ENCODE peak calls at places on chromosomes 3 and 15, in five cellular contexts. One of them, this sample, is unnamed.
A peak's percentile ranks its signal among the peaks of the same experiment; 100 is the strongest.

GRCh38 chr3:46369675-46370132 is 1.0 kb upstream of the CCR5 start:
- DNase-seq in heart left ventricle: no peak
- DNase-seq in transverse colon: no peak
- DNase-seq in PC-9: no peak
- DNase-seq in CD8-positive, alpha-beta T cell: no peak
- DNase-seq in this sample: no peak

GRCh38 chr15:89501646-89502045 is 5.3 kb upstream of the RHCG start:
- DNase-seq in transverse colon: no peak
- DNase-seq in heart left ventricle: no peak
- DNase-seq in CD8-positive, alpha-beta T cell: no peak
- DNase-seq in PC-9: no peak
- DNase-seq in this sample: no peak

GRCh38 chr15:54810031-54810430 is 386.7 kb downstream of the RSL24D1 start:
- DNase-seq in heart left ventricle: no peak
- DNase-seq in CD8-positive, alpha-beta T cell: no peak
- DNase-seq in PC-9: no peak
- DNase-seq in transverse colon: no peak
- DNase-seq in this sample: no peak

GRCh38 chr3:47394140-47394855 is 13.5 kb downstream of the PTPN23 start:
- DNase-seq in transverse colon: no peak
- DNase-seq in PC-9: peak; percentile 49
- DNase-seq in CD8-positive, alpha-beta T cell: no peak
- DNase-seq in heart left ventricle: no peak
- DNase-seq in this sample: no peak

GRCh38 chr3:65597225-65597951 is 441.3 kb downstream of the MAGI1 start:
- DNase-seq in CD8-positive, alpha-beta T cell: no peak
- DNase-seq in transverse colon: peak; percentile 12
- DNase-seq in PC-9: no peak
- DNase-seq in heart left ventricle: peak; percentile 35
- DNase-seq in this sample: peak; percentile 71

GRCh38 chr3:119294402-119294888 is 262 bp downstream of the ARHGAP31 start:
- DNase-seq in transverse colon: peak; percentile 73
- DNase-seq in heart left ventricle: peak; percentile 63
- DNase-seq in PC-9: peak; percentile 50
- DNase-seq in CD8-positive, alpha-beta T cell: peak; percentile 41
- DNase-seq in this sample: no peak

GRCh38 chr3:30141927-30142326 is 464.5 kb upstream of the TGFBR2 start:
- DNase-seq in heart left ventricle: no peak
- DNase-seq in PC-9: no peak
- DNase-seq in CD8-positive, alpha-beta T cell: no peak
- DNase-seq in transverse colon: no peak
- DNase-seq in this sample: no peak

GRCh38 chr3:24341668-24342067 is 153.0 kb downstream of the THRB start:
- DNase-seq in heart left ventricle: no peak
- DNase-seq in CD8-positive, alpha-beta T cell: no peak
- DNase-seq in transverse colon: no peak
- DNase-seq in PC-9: no peak
- DNase-seq in this sample: no peak

GRCh38 chr3:99764377-99764776 is 53.3 kb upstream of the CMSS1 start:
- DNase-seq in CD8-positive, alpha-beta T cell: no peak
- DNase-seq in heart left ventricle: no peak
- DNase-seq in transverse colon: no peak
- DNase-seq in PC-9: no peak
- DNase-seq in this sample: no peak

GRCh38 chr3:42704136-42704841 is 1.7 kb upstream of the HHATL start:
- DNase-seq in heart left ventricle: no peak
- DNase-seq in PC-9: no peak
- DNase-seq in CD8-positive, alpha-beta T cell: no peak
- DNase-seq in transverse colon: no peak
- DNase-seq in this sample: no peak

GRCh38 chr3:42706721-42707619 is 4.4 kb upstream of the HHATL start:
- DNase-seq in CD8-positive, alpha-beta T cell: no peak
- DNase-seq in transverse colon: no peak
- DNase-seq in PC-9: no peak
- DNase-seq in heart left ventricle: peak; percentile 2
- DNase-seq in this sample: no peak

GRCh38 chr3:42703695-42704025 is 1.1 kb upstream of the HHATL start:
- DNase-seq in CD8-positive, alpha-beta T cell: no peak
- DNase-seq in PC-9: no peak
- DNase-seq in transverse colon: no peak
- DNase-seq in heart left ventricle: no peak
- DNase-seq in this sample: no peak

GRCh38 chr3:42705962-42706585 is 3.5 kb upstream of the HHATL start:
- DNase-seq in CD8-positive, alpha-beta T cell: no peak
- DNase-seq in PC-9: no peak
- DNase-seq in transverse colon: no peak
- DNase-seq in heart left ventricle: peak; percentile 9
- DNase-seq in this sample: no peak

DNA sequence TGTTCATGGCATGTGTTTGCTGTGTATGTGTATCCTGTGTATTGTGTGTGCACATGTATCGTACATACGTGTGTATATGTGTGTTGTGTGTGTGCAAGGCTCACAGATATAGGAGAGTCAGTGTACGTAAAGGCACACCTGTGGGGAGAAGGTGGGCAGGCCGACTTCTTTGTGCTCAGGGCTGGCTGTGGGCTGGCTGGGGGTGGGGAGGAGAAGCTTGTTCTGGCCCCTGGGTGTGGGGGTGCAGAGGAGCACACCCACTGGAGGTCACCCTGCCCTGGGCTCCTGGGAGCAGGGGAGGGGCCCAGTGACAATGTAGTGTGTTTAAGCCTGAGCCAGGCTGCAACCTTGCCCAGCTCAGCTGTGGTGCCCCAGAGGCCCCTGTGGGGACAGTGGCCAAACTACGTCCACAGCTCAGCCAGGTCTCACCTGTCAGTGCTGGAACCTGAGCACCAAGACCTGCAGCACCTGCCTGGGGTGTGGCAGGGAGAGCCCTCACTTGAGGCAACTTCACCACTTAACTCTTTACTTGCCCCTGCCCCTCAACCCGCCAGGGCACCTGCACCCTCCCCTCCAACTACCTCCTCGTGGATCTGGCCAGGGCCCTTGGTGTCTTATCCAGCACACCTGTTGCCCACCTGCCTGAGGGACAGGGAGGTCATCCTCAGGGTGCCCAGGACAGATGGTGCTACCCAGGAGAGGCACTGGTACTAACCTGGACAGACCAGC is 2.6 kb upstream of the HHATL start:
- DNase-seq in heart left ventricle: peak; percentile 7
- DNase-seq in CD8-positive, alpha-beta T cell: no peak
- DNase-seq in PC-9: no peak
- DNase-seq in transverse colon: no peak
- DNase-seq in this sample: no peak
- H3K4me1 ChIP-seq in heart left ventricle: no peaks in the 10 kb centered on the region
- H3K4me1 ChIP-seq in CD8-positive, alpha-beta T cell: no peaks in the 10 kb centered on the region
- H3K4me1 ChIP-seq in PC-9: no peaks in the 10 kb centered on the region
- H3K4me1 ChIP-seq in transverse colon: no peaks in the 10 kb centered on the region
- H3K4me1 ChIP-seq in this sample: peaks cover 5% of the 10 kb centered on the region

GRCh38 chr15:49372366-49372765 is 50.7 kb upstream of the FGF7 start:
- DNase-seq in PC-9: no peak
- DNase-seq in heart left ventricle: no peak
- DNase-seq in CD8-positive, alpha-beta T cell: no peak
- DNase-seq in transverse colon: no peak
- DNase-seq in this sample: peak; percentile 16
- H3K4me1 ChIP-seq in PC-9: no peaks in the 10 kb centered on the region
- H3K4me1 ChIP-seq in heart left ventricle: no peaks in the 10 kb centered on the region
- H3K4me1 ChIP-seq in CD8-positive, alpha-beta T cell: no peaks in the 10 kb centered on the region
- H3K4me1 ChIP-seq in transverse colon: no peaks in the 10 kb centered on the region
- H3K4me1 ChIP-seq in this sample: no peaks in the 10 kb centered on the region

GRCh38 chr3:184336484-184337230 is 743 bp upstream of the FAM131A start:
- DNase-seq in CD8-positive, alpha-beta T cell: no peak
- DNase-seq in PC-9: no peak
- DNase-seq in transverse colon: peak; percentile 60
- DNase-seq in heart left ventricle: no peak
- DNase-seq in this sample: no peak
- H3K4me1 ChIP-seq in CD8-positive, alpha-beta T cell: peaks cover 16% of the 10 kb centered on the region
- H3K4me1 ChIP-seq in PC-9: peaks cover 50% of the 10 kb centered on the region
- H3K4me1 ChIP-seq in transverse colon: peaks cover 21% of the 10 kb centered on the region
- H3K4me1 ChIP-seq in heart left ventricle: peaks cover 58% of the 10 kb centered on the region
- H3K4me1 ChIP-seq in this sample: peaks cover 6% of the 10 kb centered on the region

DNA sequence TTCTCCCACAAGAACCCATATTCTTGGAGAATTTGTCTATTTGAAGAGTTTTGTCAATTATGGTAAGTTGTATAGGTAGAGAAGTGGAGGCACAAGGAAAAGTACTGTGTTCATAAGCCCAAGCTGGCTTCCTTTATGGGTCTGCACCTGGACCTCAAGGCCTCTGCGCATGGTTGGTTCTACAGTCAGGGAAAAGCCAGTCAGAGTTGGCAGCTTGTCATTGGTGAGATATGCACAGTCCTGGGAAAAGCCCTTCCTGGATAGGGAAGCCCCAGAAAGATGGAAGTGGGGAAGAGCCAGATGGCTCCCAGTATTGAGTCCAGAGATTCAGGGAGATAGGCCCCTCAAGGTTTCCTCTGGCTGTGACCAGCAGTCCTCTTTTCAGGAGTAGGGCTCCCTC is 15.8 kb downstream of the BOC start:
- DNase-seq in PC-9: no peak
- DNase-seq in heart left ventricle: no peak
- DNase-seq in CD8-positive, alpha-beta T cell: no peak
- DNase-seq in transverse colon: no peak
- DNase-seq in this sample: no peak
- H3K4me1 ChIP-seq in PC-9: peaks cover 9% of the 10 kb centered on the region
- H3K4me1 ChIP-seq in heart left ventricle: peaks cover 15% of the 10 kb centered on the region
- H3K4me1 ChIP-seq in CD8-positive, alpha-beta T cell: peaks cover 5% of the 10 kb centered on the region
- H3K4me1 ChIP-seq in transverse colon: peaks cover 4% of the 10 kb centered on the region
- H3K4me1 ChIP-seq in this sample: no peaks in the 10 kb centered on the region

GRCh38 chr15:67384761-67385160 is 130.2 kb downstream of the IQCH start:
- DNase-seq in transverse colon: no peak
- DNase-seq in PC-9: no peak
- DNase-seq in CD8-positive, alpha-beta T cell: no peak
- DNase-seq in heart left ventricle: no peak
- DNase-seq in this sample: no peak

GRCh38 chr15:67381416-67382045 is 126.9 kb downstream of the IQCH start:
- DNase-seq in PC-9: no peak
- DNase-seq in transverse colon: no peak
- DNase-seq in CD8-positive, alpha-beta T cell: no peak
- DNase-seq in heart left ventricle: no peak
- DNase-seq in this sample: no peak

GRCh38 chr15:67382723-67383122 is 128.1 kb downstream of the IQCH start:
- DNase-seq in transverse colon: no peak
- DNase-seq in heart left ventricle: no peak
- DNase-seq in PC-9: no peak
- DNase-seq in CD8-positive, alpha-beta T cell: no peak
- DNase-seq in this sample: no peak

GRCh38 chr15:67385971-67386370 is 131.4 kb downstream of the IQCH start:
- DNase-seq in CD8-positive, alpha-beta T cell: no peak
- DNase-seq in PC-9: no peak
- DNase-seq in transverse colon: no peak
- DNase-seq in heart left ventricle: no peak
- DNase-seq in this sample: no peak

GRCh38 chr15:67383903-67384302 is 129.3 kb downstream of the IQCH start:
- DNase-seq in heart left ventricle: no peak
- DNase-seq in CD8-positive, alpha-beta T cell: no peak
- DNase-seq in transverse colon: no peak
- DNase-seq in PC-9: no peak
- DNase-seq in this sample: no peak
- H3K4me1 ChIP-seq in heart left ventricle: no peaks in the 10 kb centered on the region
- H3K4me1 ChIP-seq in CD8-positive, alpha-beta T cell: no peaks in the 10 kb centered on the region
- H3K4me1 ChIP-seq in transverse colon: no peaks in the 10 kb centered on the region
- H3K4me1 ChIP-seq in PC-9: no peaks in the 10 kb centered on the region
- H3K4me1 ChIP-seq in this sample: no peaks in the 10 kb centered on the region

GRCh38 chr15:50012790-50013189 is 106.2 kb downstream of the ATP8B4 start:
- DNase-seq in CD8-positive, alpha-beta T cell: no peak
- DNase-seq in transverse colon: no peak
- DNase-seq in heart left ventricle: no peak
- DNase-seq in PC-9: no peak
- DNase-seq in this sample: no peak

GRCh38 chr15:50003786-50004334 is 115.2 kb downstream of the ATP8B4 start:
- DNase-seq in PC-9: peak; percentile 71
- DNase-seq in heart left ventricle: peak; percentile 83
- DNase-seq in CD8-positive, alpha-beta T cell: peak; percentile 16
- DNase-seq in transverse colon: peak; percentile 88
- DNase-seq in this sample: peak; percentile 93

DNA sequence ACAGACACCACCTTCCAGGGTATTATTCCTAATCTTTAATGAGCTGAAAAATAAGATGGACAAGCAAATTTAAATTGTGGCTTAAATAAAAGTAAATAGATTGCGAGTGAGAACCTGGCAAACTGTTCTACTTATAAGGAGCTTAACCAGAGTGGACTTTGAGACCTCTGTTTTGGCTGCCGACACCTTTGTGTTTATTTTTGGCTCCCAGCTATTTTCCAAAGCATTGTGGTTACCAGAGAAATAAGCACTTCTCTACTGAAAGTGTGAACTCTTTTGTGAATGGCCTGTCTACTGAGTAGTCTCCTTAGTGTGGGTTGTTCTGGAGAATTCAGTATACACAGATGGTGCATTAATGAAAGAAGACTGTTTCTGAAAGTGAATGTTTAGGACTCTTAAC is 109.4 kb downstream of the ATP8B4 start:
- DNase-seq in transverse colon: no peak
- DNase-seq in PC-9: no peak
- DNase-seq in CD8-positive, alpha-beta T cell: no peak
- DNase-seq in heart left ventricle: no peak
- DNase-seq in this sample: no peak
- H3K4me1 ChIP-seq in transverse colon: no peaks in the 10 kb centered on the region
- H3K4me1 ChIP-seq in PC-9: no peaks in the 10 kb centered on the region
- H3K4me1 ChIP-seq in CD8-positive, alpha-beta T cell: no peaks in the 10 kb centered on the region
- H3K4me1 ChIP-seq in heart left ventricle: no peaks in the 10 kb centered on the region
- H3K4me1 ChIP-seq in this sample: no peaks in the 10 kb centered on the region

DNA sequence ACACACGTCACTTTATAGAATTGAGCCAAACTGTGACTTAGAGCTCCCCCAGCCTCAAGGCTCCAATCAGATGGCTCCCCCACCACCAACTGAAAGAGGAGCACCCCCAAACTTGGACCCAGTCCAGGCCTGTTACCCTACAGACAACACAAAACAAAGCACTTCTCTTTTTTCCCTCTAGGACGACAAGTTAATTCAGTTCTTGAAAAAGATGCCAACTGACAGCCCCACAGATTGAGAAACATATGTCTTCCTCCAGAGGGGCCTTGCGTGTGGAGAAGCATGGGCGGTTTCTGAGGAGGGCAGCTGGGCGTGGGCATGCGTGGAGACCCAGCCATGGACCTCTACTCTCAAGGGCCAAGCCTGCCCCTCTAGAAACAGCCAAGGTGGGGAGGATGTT is 229.5 kb downstream of the SHQ1 start:
- DNase-seq in PC-9: no peak
- DNase-seq in heart left ventricle: no peak
- DNase-seq in CD8-positive, alpha-beta T cell: no peak
- DNase-seq in transverse colon: no peak
- DNase-seq in this sample: no peak
- H3K4me1 ChIP-seq in PC-9: no peaks in the 10 kb centered on the region
- H3K4me1 ChIP-seq in heart left ventricle: peaks cover 7% of the 10 kb centered on the region
- H3K4me1 ChIP-seq in CD8-positive, alpha-beta T cell: no peaks in the 10 kb centered on the region
- H3K4me1 ChIP-seq in transverse colon: no peaks in the 10 kb centered on the region
- H3K4me1 ChIP-seq in this sample: no peaks in the 10 kb centered on the region